ENCODE peak calls at places on chromosome 13, in four cellular contexts. H, O, Z and A are unnamed samples.

GRCh38 chr13:44365008-44365407 is 8.6 kb upstream of the SERP2 start:
- DNase-seq in O (no peak), H (no peak), Z (no peak), A (no peak)

GRCh38 chr13:77398825-77399620 is 72.1 kb upstream of the MYCBP2 start:
- DNase-seq in O (no peak), H (no peak), Z (no peak), A (no peak)

GRCh38 chr13:92272177-92272576 is 873.8 kb downstream of the GPC5 start:
- DNase-seq in O (no peak), Z (no peak), H (no peak), A (no peak)

GRCh38 chr13:69600811-69601210 is 506.8 kb upstream of the ATXN8OS start:
- DNase-seq in O (no peak), Z (no peak), H (no peak), A (no peak)

GRCh38 chr13:43376596-43376995 is 353.2 kb downstream of the DNAJC15 start:
- DNase-seq in Z (no peak), O (no peak), H (no peak), A (no peak)

GRCh38 chr13:99406799-99407201 is 94.5 kb upstream of the TM9SF2 start:
- DNase-seq in O (no peak), Z (no peak), H (no peak), A (peak; percentile 18)

GRCh38 chr13:101127741-101128353 is 288.5 kb downstream of the NALCN start:
- DNase-seq in H (peak; percentile 53), O (no peak), Z (peak; percentile 19), A (no peak)

GRCh38 chr13:88958821-88959220 is 1287.7 kb downstream of the SLITRK5 start:
- DNase-seq in H (no peak), Z (no peak), O (no peak), A (peak; percentile 62)

GRCh38 chr13:110759710-110760109 is 46.2 kb downstream of the ING1 start:
- DNase-seq in H (no peak), O (no peak), Z (no peak), A (no peak)

GRCh38 chr13:30143671-30144400 is 163.5 kb downstream of the KATNAL1 start:
- DNase-seq in Z (no peak), O (no peak), H (no peak), A (no peak)

GRCh38 chr13:101155920-101156319 is 260.4 kb downstream of the NALCN start:
- DNase-seq in O (no peak), Z (peak; percentile 2), H (no peak), A (no peak)

GRCh38 chr13:54965881-54966280 is 1937.3 kb downstream of the OLFM4 start:
- DNase-seq in O (no peak), Z (no peak), H (no peak), A (no peak)

GRCh38 chr13:36998624-36999041 is 507 bp downstream of the ALG5 start:
- DNase-seq in Z (no peak), O (no peak), H (peak; percentile 57), A (no peak)

GRCh38 chr13:19782049-19782726 is 557 bp downstream of the PSPC1 start:
- DNase-seq in Z (peak; percentile 1), H (peak; percentile 71), O (no peak), A (peak; percentile 19)

GRCh38 chr13:41006951-41007350 is 12.2 kb downstream of the ELF1 start:
- DNase-seq in Z (no peak), O (no peak), H (no peak), A (no peak)

GRCh38 chr13:86960876-86961275 is 710.3 kb upstream of the SLITRK5 start:
- DNase-seq in Z (no peak), O (no peak), H (no peak), A (no peak)

GRCh38 chr13:76969488-76970365 is 21.4 kb downstream of the ACOD1 start:
- DNase-seq in H (no peak), O (no peak), Z (no peak), A (no peak)

GRCh38 chr13:44364601-44365000 is 9.0 kb upstream of the SERP2 start:
- DNase-seq in H (no peak), O (no peak), Z (no peak), A (no peak)

GRCh38 chr13:112693831-112694497 is 4.1 kb downstream of the ATP11A start:
- DNase-seq in H (no peak), O (no peak), Z (no peak), A (no peak)

GRCh38 chr13:37716395-37716794 is 117.8 kb upstream of the POSTN start:
- DNase-seq in Z (no peak), H (no peak), O (no peak), A (no peak)

GRCh38 chr13:87259479-87260083 is 411.6 kb upstream of the SLITRK5 start:
- DNase-seq in Z (no peak), O (no peak), H (peak; percentile 2), A (no peak)

GRCh38 chr13:113973218-113974164 is at the start of gene C13orf46:
- DNase-seq in O (no peak), H (no peak), Z (no peak), A (no peak)

GRCh38 chr13:75180805-75181455 is 301.0 kb downstream of the TBC1D4 start:
- DNase-seq in Z (no peak), H (no peak), O (no peak), A (no peak)

GRCh38 chr13:51542358-51542972 is 41.8 kb upstream of the WDFY2 start:
- DNase-seq in O (no peak), H (peak; percentile 27), Z (no peak), A (no peak)

GRCh38 chr13:84607614-84608013 is 725.3 kb upstream of the SLITRK1 start:
- DNase-seq in O (no peak), H (no peak), Z (no peak), A (no peak)

GRCh38 chr13:100808330-100808729 is 133.7 kb upstream of the TMTC4 start:
- DNase-seq in Z (no peak), O (no peak), H (no peak), A (no peak)

GRCh38 chr13:81987159-81987558 is 1646.2 kb upstream of the SPRY2 start:
- DNase-seq in H (no peak), O (no peak), Z (no peak), A (no peak)

GRCh38 chr13:99481357-99481756 is 19.9 kb upstream of the TM9SF2 start:
- DNase-seq in H (no peak), Z (no peak), O (no peak), A (no peak)

GRCh38 chr13:34959489-34959888 is 17.4 kb downstream of the NBEA start:
- DNase-seq in O (no peak), Z (no peak), H (no peak), A (no peak)

GRCh38 chr13:30676672-30677071 is 58.7 kb upstream of the ALOX5AP start:
- DNase-seq in H (no peak), Z (no peak), O (no peak), A (no peak)

GRCh38 chr13:33945477-33945876 is 127.5 kb downstream of the RFC3 start:
- DNase-seq in O (no peak), Z (no peak), H (peak; percentile 32), A (no peak)

GRCh38 chr13:99442273-99442895 is 58.9 kb upstream of the TM9SF2 start:
- DNase-seq in Z (peak; percentile 15), H (peak; percentile 58), O (no peak), A (peak; percentile 68)

GRCh38 chr13:76991432-76991795 is 467 bp upstream of the CLN5 start:
- DNase-seq in Z (no peak), O (no peak), H (no peak), A (no peak)

GRCh38 chr13:25232937-25233515 is 54.3 kb downstream of the MTMR6 start:
- DNase-seq in H (peak; percentile 55), O (no peak), Z (peak; percentile 13), A (no peak)

GRCh38 chr13:21852043-21852442 is 181.2 kb downstream of the FGF9 start:
- DNase-seq in Z (no peak), H (no peak), O (no peak), A (no peak)

GRCh38 chr13:44434441-44435141 is 61.0 kb downstream of the SERP2 start:
- DNase-seq in H (no peak), O (no peak), Z (no peak), A (no peak)

DNA sequence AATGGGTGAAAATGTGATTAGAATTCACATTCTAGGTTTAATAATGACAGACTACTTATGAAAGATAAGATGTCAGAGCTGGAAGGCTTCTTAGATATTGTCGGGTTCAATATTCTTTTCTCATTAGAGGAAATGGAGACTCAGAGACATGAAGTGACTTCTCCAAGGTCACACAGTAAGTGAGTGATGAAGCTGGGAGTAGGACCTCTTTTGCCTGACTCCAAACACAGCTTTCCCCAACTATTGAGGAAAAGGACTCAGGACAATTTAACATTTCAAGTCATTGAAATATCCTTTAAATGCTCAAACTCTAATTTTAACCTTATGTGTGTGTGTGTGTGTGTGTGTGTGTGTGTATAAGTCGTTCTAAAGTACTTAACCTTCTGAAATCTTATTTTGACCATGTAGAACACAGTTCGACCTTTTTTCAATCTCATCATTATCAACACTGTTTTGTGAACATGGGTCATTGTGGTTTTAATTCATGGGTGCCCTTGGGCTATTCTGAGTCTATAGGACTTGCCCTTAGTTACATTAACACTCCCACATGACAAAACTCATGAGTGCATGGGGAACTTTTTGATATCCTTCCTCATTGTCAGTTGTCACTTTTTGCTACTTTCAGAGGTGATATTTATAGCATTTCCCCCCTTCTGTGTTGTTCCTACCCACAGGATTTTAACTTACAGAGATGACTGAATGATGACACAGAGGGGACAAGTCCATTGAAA is 53.0 kb downstream of the LRCH1 start:
- DNase-seq in Z (no peak), H (no peak), O (no peak), A (no peak)
- H3K27ac ChIP-seq in Z (peak overlapping the region; percentile 96), H (no peak overlapping the region), O (no peak overlapping the region), A (peak overlapping the region; percentile 54)

GRCh38 chr13:23750383-23751121 is 138.6 kb downstream of the MIPEP start:
- DNase-seq in Z (no peak), O (no peak), H (no peak), A (no peak)

GRCh38 chr13:23748109-23748508 is 141.1 kb downstream of the MIPEP start:
- DNase-seq in H (no peak), Z (no peak), O (no peak), A (no peak)

GRCh38 chr13:23748591-23748990 is 140.6 kb downstream of the MIPEP start:
- DNase-seq in O (peak; percentile 23), H (peak; percentile 22), Z (no peak), A (no peak)

GRCh38 chr13:23751195-23751594 is 138.0 kb downstream of the MIPEP start:
- DNase-seq in Z (no peak), H (no peak), O (no peak), A (no peak)

GRCh38 chr13:23749288-23749880 is 139.8 kb downstream of the MIPEP start:
- DNase-seq in H (no peak), Z (no peak), O (no peak), A (no peak)
- TF ChIP-seq EP300 in H (no peak), Z (no peak), O (no peak), A (no peak)

GRCh38 chr13:45564108-45564507 is 51.4 kb downstream of the ERICH6B start:
- DNase-seq in Z (no peak), H (no peak), O (no peak), A (no peak)
- H3K27ac ChIP-seq in Z (no peak overlapping the region), H (no peak overlapping the region), O (no peak overlapping the region), A (no peak overlapping the region)

GRCh38 chr13:48985751-48986150 is 10.0 kb downstream of the FNDC3A start:
- DNase-seq in Z (no peak), O (no peak), H (no peak), A (no peak)
- TF ChIP-seq EP300 in Z (no peak), O (no peak), H (no peak), A (no peak)